ENCODE peak calls at places on chromosomes 12 and 14, in seven cellular contexts. U is AG04450, K is A549, F is stomach, W is tibial artery, L is foreskin keratinocyte, X is tibial nerve. Z is an unnamed sample.

GRCh38 chr12:31206038-31206670 is 119.8 kb downstream of the SINHCAF start:
- DNase-seq in F (no peak), U (no peak), W (no peak), K (no peak), L (peak), X (no peak), Z (peak)

GRCh38 chr12:2751686-2752085 is 43.1 kb upstream of the FKBP4 start:
- DNase-seq in F (no peak), X (no peak), L (no peak), U (no peak), W (no peak), K (peak), Z (no peak)

GRCh38 chr12:54273981-54274380 is 5.9 kb downstream of the CBX5 start:
- DNase-seq in U (no peak), W (no peak), K (no peak), L (no peak), X (no peak), F (no peak), Z (no peak)

GRCh38 chr14:61607570-61608244 is 87.6 kb upstream of the HIF1A start:
- DNase-seq in K (no peak), L (no peak), U (no peak), F (no peak), W (no peak), X (no peak), Z (no peak)

GRCh38 chr12:68158427-68158826 is 1.1 kb downstream of the IFNG start:
- DNase-seq in U (no peak), W (no peak), K (peak), F (no peak), L (peak), X (no peak), Z (peak)

GRCh38 chr12:75561921-75562320 is 50.5 kb upstream of the KRR1 start:
- DNase-seq in U (no peak), K (no peak), F (no peak), W (no peak), L (no peak), X (no peak), Z (no peak)

GRCh38 chr12:51620448-51620847 is 29.4 kb downstream of the SCN8A start:
- DNase-seq in L (no peak), K (no peak), X (no peak), F (no peak), W (no peak), U (no peak), Z (no peak)

GRCh38 chr14:20347747-20348146 is 4.3 kb downstream of the PARP2 start:
- DNase-seq in W (no peak), F (no peak), L (no peak), X (no peak), K (no peak), U (no peak), Z (no peak)

GRCh38 chr12:116455540-116456306 is 103.5 kb upstream of the MAP1LC3B2 start:
- DNase-seq in U (peak), X (peak), W (peak), K (peak), L (peak), F (peak), Z (peak)

GRCh38 chr12:102512523-102512922 is 32.2 kb upstream of the IGF1 start:
- DNase-seq in K (no peak), L (no peak), F (no peak), W (no peak), X (no peak), U (no peak), Z (no peak)

GRCh38 chr12:106722854-106723253 is 51.6 kb upstream of the RIC8B start:
- DNase-seq in L (no peak), K (no peak), W (no peak), U (no peak), X (no peak), F (no peak), Z (no peak)

GRCh38 chr14:59455411-59455810 is 9.8 kb downstream of the GPR135 start:
- DNase-seq in W (no peak), X (no peak), F (no peak), U (no peak), K (no peak), L (no peak), Z (no peak)

GRCh38 chr12:107287436-107288413 is 194.4 kb upstream of the CRY1 start:
- DNase-seq in X (no peak), W (no peak), F (no peak), U (no peak), L (peak), K (no peak), Z (no peak)

GRCh38 chr14:105138021-105138541 is 30.5 kb downstream of the JAG2 start:
- DNase-seq in X (no peak), F (no peak), W (peak), L (no peak), K (no peak), U (no peak), Z (no peak)

GRCh38 chr14:22319526-22320352 is 269.3 kb downstream of the DAD1 start:
- DNase-seq in X (peak), U (no peak), F (peak), L (peak), K (peak), W (peak), Z (peak)

GRCh38 chr14:78985668-78986073 is 815.5 kb downstream of the NRXN3 start:
- DNase-seq in U (no peak), X (no peak), W (no peak), K (no peak), F (no peak), L (no peak), Z (no peak)

GRCh38 chr12:106214576-106214975 is 33.2 kb downstream of the CKAP4 start:
- DNase-seq in X (no peak), F (no peak), W (no peak), K (no peak), L (no peak), U (no peak), Z (no peak)

GRCh38 chr12:68856510-68856909 is 48.5 kb downstream of the MDM2 start:
- DNase-seq in K (no peak), L (no peak), W (no peak), X (no peak), F (no peak), U (no peak), Z (no peak)

GRCh38 chr12:94458882-94459772 is 540 bp downstream of the CEP83 start:
- DNase-seq in K (peak), W (no peak), U (no peak), X (no peak), F (no peak), L (peak), Z (no peak)

GRCh38 chr12:50620050-50620974 is 115.5 kb downstream of the DIP2B start:
- DNase-seq in F (no peak), L (peak), U (no peak), W (no peak), K (peak), X (no peak), Z (peak)

GRCh38 chr14:22691171-22691570 is 47.0 kb upstream of the OR6J1 start:
- DNase-seq in U (peak), K (no peak), X (no peak), F (no peak), L (peak), W (no peak), Z (no peak)

DNA sequence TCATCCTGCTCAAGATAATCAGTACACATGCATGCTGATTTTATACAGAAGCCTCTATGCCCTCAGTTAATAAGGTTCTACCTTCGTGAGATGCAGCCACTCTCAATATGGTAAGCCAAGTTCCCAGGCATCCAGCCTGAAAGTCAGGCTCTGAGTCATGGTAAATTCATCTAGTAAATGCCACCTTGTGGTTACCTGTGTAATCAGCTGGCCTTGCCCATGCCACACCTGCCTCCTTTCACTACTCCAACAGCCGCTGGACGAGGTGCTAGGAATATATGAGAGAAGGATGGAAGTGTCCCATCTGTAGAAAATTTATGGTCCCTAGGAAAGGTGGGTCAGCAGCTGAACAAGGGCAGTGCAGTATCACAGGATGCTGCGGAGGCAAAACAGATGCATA is 207.3 kb downstream of the SSPN start:
- DNase-seq in L (peak), U (no peak), F (peak), K (peak), W (no peak), X (no peak), Z (peak)
- TF ChIP-seq CTCF in L (peak), U (no peak), F (no peak), K (peak), W (no peak), X (no peak), Z (no peak)

GRCh38 chr12:122547330-122547729 is 20.3 kb downstream of the KNTC1 start:
- DNase-seq in U (no peak), X (no peak), F (no peak), W (no peak), L (no peak), K (no peak), Z (no peak)
- H3K27ac ChIP-seq in U (no peak), X (no peak), F (no peak), W (no peak), L (no peak), K (no peak), Z (no peak)

GRCh38 chr14:77097689-77098469 is at the start of gene CIPC:
- DNase-seq in W (peak), L (peak), U (peak), X (peak), K (peak), F (peak), Z (peak)
- TF ChIP-seq CTCF in W (peak), L (peak), U (no peak), X (peak), K (no peak), F (no peak), Z (no peak)

GRCh38 chr14:58167891-58168290 is 15.9 kb upstream of the ARMH4 start:
- DNase-seq in K (no peak), W (no peak), F (no peak), L (no peak), U (no peak), X (no peak), Z (no peak)
- H3K27ac ChIP-seq in K (no peak), W (no peak), F (no peak), L (no peak), U (no peak), X (no peak), Z (no peak)

DNA sequence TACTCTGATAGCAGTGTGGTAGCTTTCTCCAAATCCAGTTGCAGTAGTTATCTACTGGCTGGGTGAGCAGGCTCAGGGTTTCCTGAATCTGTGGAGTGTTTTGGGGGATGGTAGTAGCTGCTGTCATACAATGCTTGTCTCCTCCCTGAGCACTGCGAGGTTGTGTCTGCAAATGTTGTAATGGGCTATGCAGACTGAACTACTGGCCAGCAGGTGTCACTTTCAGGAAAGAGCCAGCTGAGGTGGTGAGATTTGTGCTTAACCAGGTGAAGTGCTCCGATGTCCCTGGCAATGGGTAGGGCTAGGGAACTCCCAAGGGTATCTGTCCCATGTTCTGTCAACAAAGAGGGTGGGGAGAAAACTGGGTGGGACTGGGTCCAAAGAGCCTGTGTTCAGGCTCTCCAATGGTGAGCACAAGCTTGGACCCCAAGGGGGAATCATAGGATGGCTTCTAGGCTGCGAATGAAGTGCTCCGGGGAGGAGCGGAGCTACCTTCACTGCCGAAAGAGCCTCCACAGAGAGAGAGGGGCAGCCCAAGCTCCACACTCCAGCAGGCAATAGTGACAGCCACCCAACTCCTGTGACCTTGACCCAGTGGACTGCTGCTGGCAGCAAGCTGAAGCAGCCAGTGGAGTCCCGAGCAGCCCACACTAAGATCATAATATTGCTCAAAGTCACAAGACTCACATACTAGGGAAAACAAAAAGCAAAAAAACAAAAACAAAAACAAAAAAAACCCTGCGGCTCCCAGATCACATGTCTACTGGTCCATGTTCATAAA is 1324.0 kb upstream of the USP15 start:
- DNase-seq in L (no peak), F (no peak), U (no peak), X (no peak), W (no peak), K (peak), Z (no peak)
- TF ChIP-seq CTCF in L (no peak), F (no peak), U (no peak), X (no peak), W (no peak), K (no peak), Z (no peak)

GRCh38 chr14:86934196-86934595 is 1058.8 kb downstream of the GALC start:
- DNase-seq in L (no peak), W (no peak), X (no peak), U (no peak), F (no peak), K (no peak), Z (no peak)
- H3K27ac ChIP-seq in L (no peak), W (no peak), X (no peak), U (no peak), F (no peak), K (no peak), Z (no peak)

GRCh38 chr12:132131952-132132351 is 12.2 kb downstream of the DDX51 start:
- DNase-seq in K (no peak), X (no peak), F (no peak), W (peak), U (no peak), L (no peak), Z (no peak)

GRCh38 chr12:132131229-132131628 is 12.9 kb downstream of the DDX51 start:
- DNase-seq in U (no peak), W (peak), K (no peak), X (no peak), L (no peak), F (no peak), Z (no peak)

GRCh38 chr12:132132609-132133430 is 11.3 kb downstream of the DDX51 start:
- DNase-seq in U (no peak), W (no peak), K (no peak), F (no peak), X (no peak), L (no peak), Z (no peak)

GRCh38 chr12:132130690-132131089 is 13.4 kb downstream of the DDX51 start:
- DNase-seq in L (no peak), W (peak), U (no peak), X (no peak), F (no peak), K (no peak), Z (no peak)

GRCh38 chr12:132133952-132134652 is 10.0 kb downstream of the DDX51 start:
- DNase-seq in W (no peak), K (peak), U (no peak), X (no peak), L (no peak), F (no peak), Z (no peak)
- TF ChIP-seq CTCF in W (no peak), K (no peak), U (no peak), X (no peak), L (no peak), F (no peak), Z (no peak)

Z was measured in RWPE1.